ENCODE peak calls at places on chromosome 14, in nine cellular contexts. One of them, this sample, is unnamed.

GRCh38 chr14:52602131-52602530 is 49.5 kb downstream of the GPR137C start:
- DNase-seq in testis: no peak
- DNase-seq in upper lobe of right lung: no peak
- DNase-seq in lower lobe of right lung: no peak
- DNase-seq in OCI-LY7: no peak
- DNase-seq in SJCRH30: no peak
- DNase-seq in A549: no peak
- DNase-seq in effector memory CD4-positive, alpha-beta T cell: no peak
- DNase-seq in tibial nerve: no peak
- DNase-seq in this sample: no peak

GRCh38 chr14:64292197-64292596 is 2.0 kb downstream of the ESR2 start:
- DNase-seq in upper lobe of right lung: no peak
- DNase-seq in effector memory CD4-positive, alpha-beta T cell: no peak
- DNase-seq in testis: no peak
- DNase-seq in lower lobe of right lung: no peak
- DNase-seq in SJCRH30: no peak
- DNase-seq in A549: no peak
- DNase-seq in OCI-LY7: no peak
- DNase-seq in tibial nerve: no peak
- DNase-seq in this sample: no peak

GRCh38 chr14:56243110-56243509 is 124.9 kb downstream of the PELI2 start:
- DNase-seq in lower lobe of right lung: no peak
- DNase-seq in OCI-LY7: no peak
- DNase-seq in A549: no peak
- DNase-seq in testis: no peak
- DNase-seq in effector memory CD4-positive, alpha-beta T cell: no peak
- DNase-seq in tibial nerve: no peak
- DNase-seq in upper lobe of right lung: no peak
- DNase-seq in SJCRH30: no peak
- DNase-seq in this sample: no peak

GRCh38 chr14:89265229-89265628 is 151.8 kb downstream of the FOXN3 start:
- DNase-seq in OCI-LY7: no peak
- DNase-seq in lower lobe of right lung: no peak
- DNase-seq in SJCRH30: no peak
- DNase-seq in upper lobe of right lung: no peak
- DNase-seq in tibial nerve: no peak
- DNase-seq in effector memory CD4-positive, alpha-beta T cell: no peak
- DNase-seq in testis: no peak
- DNase-seq in A549: no peak
- DNase-seq in this sample: no peak

GRCh38 chr14:102215522-102216250 is 76.0 kb downstream of the WDR20 start:
- DNase-seq in tibial nerve: no peak
- DNase-seq in OCI-LY7: no peak
- DNase-seq in lower lobe of right lung: no peak
- DNase-seq in A549: no peak
- DNase-seq in upper lobe of right lung: no peak
- DNase-seq in SJCRH30: no peak
- DNase-seq in effector memory CD4-positive, alpha-beta T cell: no peak
- DNase-seq in testis: peak; percentile 37
- DNase-seq in this sample: no peak

GRCh38 chr14:63727231-63727735 is 582 bp downstream of the SGPP1 start:
- DNase-seq in lower lobe of right lung: peak; percentile 64
- DNase-seq in testis: peak; percentile 67
- DNase-seq in A549: peak; percentile 15
- DNase-seq in OCI-LY7: peak; percentile 47
- DNase-seq in effector memory CD4-positive, alpha-beta T cell: peak; percentile 2
- DNase-seq in tibial nerve: no peak
- DNase-seq in SJCRH30: peak; percentile 48
- DNase-seq in upper lobe of right lung: peak; percentile 77
- DNase-seq in this sample: no peak

GRCh38 chr14:30553311-30553989 is 5.5 kb upstream of the G2E3 start:
- DNase-seq in lower lobe of right lung: no peak
- DNase-seq in upper lobe of right lung: no peak
- DNase-seq in testis: no peak
- DNase-seq in OCI-LY7: no peak
- DNase-seq in SJCRH30: no peak
- DNase-seq in effector memory CD4-positive, alpha-beta T cell: no peak
- DNase-seq in A549: no peak
- DNase-seq in tibial nerve: no peak
- DNase-seq in this sample: no peak

GRCh38 chr14:42299692-42300091 is 693.0 kb downstream of the LRFN5 start:
- DNase-seq in testis: no peak
- DNase-seq in lower lobe of right lung: no peak
- DNase-seq in tibial nerve: no peak
- DNase-seq in effector memory CD4-positive, alpha-beta T cell: no peak
- DNase-seq in OCI-LY7: peak; percentile 94
- DNase-seq in upper lobe of right lung: no peak
- DNase-seq in SJCRH30: no peak
- DNase-seq in A549: no peak
- DNase-seq in this sample: no peak

GRCh38 chr14:77638738-77639137 is 22.3 kb upstream of the SPTLC2 start:
- DNase-seq in testis: no peak
- DNase-seq in effector memory CD4-positive, alpha-beta T cell: no peak
- DNase-seq in SJCRH30: no peak
- DNase-seq in upper lobe of right lung: no peak
- DNase-seq in tibial nerve: no peak
- DNase-seq in A549: no peak
- DNase-seq in lower lobe of right lung: no peak
- DNase-seq in OCI-LY7: no peak
- DNase-seq in this sample: no peak

GRCh38 chr14:52348796-52349195 is 34.7 kb downstream of the PTGER2 start:
- DNase-seq in upper lobe of right lung: no peak
- DNase-seq in testis: no peak
- DNase-seq in A549: no peak
- DNase-seq in OCI-LY7: no peak
- DNase-seq in tibial nerve: no peak
- DNase-seq in effector memory CD4-positive, alpha-beta T cell: no peak
- DNase-seq in SJCRH30: no peak
- DNase-seq in lower lobe of right lung: no peak
- DNase-seq in this sample: no peak

DNA sequence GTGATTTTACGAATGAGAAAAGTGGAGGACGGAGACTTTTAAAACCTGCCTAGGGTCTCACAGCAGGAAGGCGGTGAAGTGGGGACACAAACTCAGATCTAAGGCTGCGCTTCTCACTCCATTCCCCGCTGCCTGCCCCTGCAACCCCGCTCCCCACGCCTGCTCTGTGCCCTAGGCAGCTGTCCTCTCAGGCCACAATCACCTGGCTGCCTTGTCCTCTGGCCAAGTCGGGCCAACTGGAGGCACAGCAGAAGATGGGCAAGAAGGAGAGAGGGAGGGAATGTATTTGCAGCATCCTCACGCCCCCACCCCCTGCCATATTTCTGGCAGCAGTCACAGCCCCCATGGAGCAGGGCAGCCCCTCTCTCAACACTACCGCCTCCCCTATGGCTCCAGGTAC is 94.9 kb downstream of the CHGA start:
- DNase-seq in SJCRH30: no peak
- DNase-seq in upper lobe of right lung: no peak
- DNase-seq in OCI-LY7: no peak
- DNase-seq in tibial nerve: no peak
- DNase-seq in lower lobe of right lung: no peak
- DNase-seq in A549: no peak
- DNase-seq in effector memory CD4-positive, alpha-beta T cell: no peak
- DNase-seq in testis: no peak
- DNase-seq in this sample: no peak
- H3K27ac ChIP-seq in SJCRH30: no peak overlapping the region
- H3K27ac ChIP-seq in upper lobe of right lung: no peak overlapping the region
- H3K27ac ChIP-seq in OCI-LY7: no peak overlapping the region
- H3K27ac ChIP-seq in tibial nerve: peak overlapping the region; percentile 92
- H3K27ac ChIP-seq in lower lobe of right lung: no peak overlapping the region
- H3K27ac ChIP-seq in A549: no peak overlapping the region
- H3K27ac ChIP-seq in effector memory CD4-positive, alpha-beta T cell: no peak overlapping the region
- H3K27ac ChIP-seq in testis: no peak overlapping the region
- H3K27ac ChIP-seq in this sample: no peak overlapping the region

GRCh38 chr14:104307246-104307626 is 168.8 kb downstream of the KIF26A start:
- DNase-seq in effector memory CD4-positive, alpha-beta T cell: no peak
- DNase-seq in tibial nerve: no peak
- DNase-seq in lower lobe of right lung: no peak
- DNase-seq in OCI-LY7: no peak
- DNase-seq in A549: no peak
- DNase-seq in SJCRH30: no peak
- DNase-seq in upper lobe of right lung: no peak
- DNase-seq in testis: no peak
- DNase-seq in this sample: no peak

GRCh38 chr14:104306450-104307040 is 168.2 kb downstream of the KIF26A start:
- DNase-seq in testis: no peak
- DNase-seq in OCI-LY7: no peak
- DNase-seq in upper lobe of right lung: no peak
- DNase-seq in effector memory CD4-positive, alpha-beta T cell: no peak
- DNase-seq in lower lobe of right lung: peak; percentile 39
- DNase-seq in tibial nerve: no peak
- DNase-seq in SJCRH30: no peak
- DNase-seq in A549: no peak
- DNase-seq in this sample: no peak

GRCh38 chr14:104305511-104306449 is 167.4 kb downstream of the KIF26A start:
- DNase-seq in SJCRH30: no peak
- DNase-seq in testis: no peak
- DNase-seq in upper lobe of right lung: no peak
- DNase-seq in effector memory CD4-positive, alpha-beta T cell: no peak
- DNase-seq in lower lobe of right lung: no peak
- DNase-seq in A549: no peak
- DNase-seq in OCI-LY7: no peak
- DNase-seq in tibial nerve: no peak
- DNase-seq in this sample: no peak

GRCh38 chr14:104309657-104310369 is 171.4 kb downstream of the KIF26A start:
- DNase-seq in A549: no peak
- DNase-seq in effector memory CD4-positive, alpha-beta T cell: no peak
- DNase-seq in OCI-LY7: no peak
- DNase-seq in upper lobe of right lung: no peak
- DNase-seq in SJCRH30: no peak
- DNase-seq in lower lobe of right lung: no peak
- DNase-seq in testis: no peak
- DNase-seq in tibial nerve: no peak
- DNase-seq in this sample: no peak

GRCh38 chr14:104307627-104308401 is 169.4 kb downstream of the KIF26A start:
- DNase-seq in A549: no peak
- DNase-seq in tibial nerve: no peak
- DNase-seq in lower lobe of right lung: no peak
- DNase-seq in SJCRH30: no peak
- DNase-seq in effector memory CD4-positive, alpha-beta T cell: no peak
- DNase-seq in OCI-LY7: no peak
- DNase-seq in upper lobe of right lung: no peak
- DNase-seq in testis: no peak
- DNase-seq in this sample: no peak
- H3K9me3 ChIP-seq in A549: peaks cover 4% of the 10 kb centered on the region
- H3K9me3 ChIP-seq in tibial nerve: no peaks in the 10 kb centered on the region
- H3K9me3 ChIP-seq in lower lobe of right lung: no peaks in the 10 kb centered on the region
- H3K9me3 ChIP-seq in SJCRH30: no peaks in the 10 kb centered on the region
- H3K9me3 ChIP-seq in effector memory CD4-positive, alpha-beta T cell: no peaks in the 10 kb centered on the region
- H3K9me3 ChIP-seq in OCI-LY7: no peaks in the 10 kb centered on the region
- H3K9me3 ChIP-seq in upper lobe of right lung: no peaks in the 10 kb centered on the region
- H3K9me3 ChIP-seq in testis: no peaks in the 10 kb centered on the region
- H3K9me3 ChIP-seq in this sample: no peaks in the 10 kb centered on the region

GRCh38 chr14:99755068-99755405 is 38.2 kb upstream of the EML1 start:
- DNase-seq in OCI-LY7: no peak
- DNase-seq in A549: no peak
- DNase-seq in lower lobe of right lung: no peak
- DNase-seq in tibial nerve: no peak
- DNase-seq in upper lobe of right lung: peak; percentile 51
- DNase-seq in SJCRH30: no peak
- DNase-seq in effector memory CD4-positive, alpha-beta T cell: no peak
- DNase-seq in testis: peak; percentile 73
- DNase-seq in this sample: no peak

GRCh38 chr14:99754141-99755067 is 38.8 kb upstream of the EML1 start:
- DNase-seq in testis: no peak
- DNase-seq in SJCRH30: peak; percentile 81
- DNase-seq in lower lobe of right lung: peak; percentile 24
- DNase-seq in tibial nerve: no peak
- DNase-seq in OCI-LY7: no peak
- DNase-seq in A549: no peak
- DNase-seq in upper lobe of right lung: peak; percentile 52
- DNase-seq in effector memory CD4-positive, alpha-beta T cell: no peak
- DNase-seq in this sample: no peak

GRCh38 chr14:99752486-99753121 is 40.6 kb upstream of the EML1 start:
- DNase-seq in SJCRH30: no peak
- DNase-seq in A549: no peak
- DNase-seq in effector memory CD4-positive, alpha-beta T cell: no peak
- DNase-seq in OCI-LY7: no peak
- DNase-seq in lower lobe of right lung: peak; percentile 34
- DNase-seq in upper lobe of right lung: no peak
- DNase-seq in testis: no peak
- DNase-seq in tibial nerve: no peak
- DNase-seq in this sample: no peak

GRCh38 chr14:99751539-99752485 is 41.4 kb upstream of the EML1 start:
- DNase-seq in effector memory CD4-positive, alpha-beta T cell: no peak
- DNase-seq in tibial nerve: no peak
- DNase-seq in OCI-LY7: no peak
- DNase-seq in testis: no peak
- DNase-seq in A549: no peak
- DNase-seq in SJCRH30: no peak
- DNase-seq in upper lobe of right lung: no peak
- DNase-seq in lower lobe of right lung: peak; percentile 44
- DNase-seq in this sample: no peak

DNA sequence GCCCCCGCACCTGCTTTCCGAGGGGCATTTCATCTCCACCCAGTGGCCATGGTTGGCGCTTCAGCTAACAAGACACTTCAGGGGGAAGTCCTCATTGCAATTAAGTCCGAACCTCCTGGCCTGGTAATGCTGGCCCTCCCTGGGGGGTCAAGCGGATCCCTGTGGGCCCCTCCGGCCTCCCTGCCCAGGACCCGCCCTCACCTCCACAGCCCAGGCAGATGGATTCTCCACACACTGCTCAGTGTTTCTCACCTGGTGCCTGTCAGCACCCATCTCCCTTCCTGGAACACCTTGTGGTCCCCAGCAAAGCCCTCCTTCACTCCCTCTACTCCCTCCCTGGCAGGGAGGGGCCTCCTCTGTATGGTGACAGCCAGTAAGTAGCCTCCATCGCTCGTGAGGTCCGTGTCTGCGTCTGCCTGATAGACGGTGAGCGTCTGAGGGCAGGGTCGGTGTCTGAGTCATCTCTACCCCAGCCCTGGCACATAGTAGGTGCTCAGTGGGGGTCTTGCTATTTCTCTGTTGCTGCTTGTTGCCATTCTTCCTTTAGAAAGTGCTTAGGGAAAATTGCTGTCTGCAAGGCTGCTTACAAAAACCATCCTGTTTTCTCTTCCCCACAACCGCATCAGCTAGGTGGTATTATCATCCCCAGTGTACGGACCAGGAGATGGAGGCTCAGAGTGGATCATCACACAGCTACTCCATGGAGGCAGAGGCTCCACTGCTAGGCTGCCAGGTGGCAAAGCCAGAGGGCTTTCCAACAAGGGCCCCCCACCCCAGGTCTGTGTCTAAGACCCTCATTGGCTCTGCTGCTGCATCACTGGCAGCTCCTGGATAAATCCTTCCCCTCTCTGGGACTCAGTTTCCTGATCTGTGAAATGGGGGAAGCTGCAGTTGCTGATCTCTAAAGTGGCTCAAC is 39.7 kb upstream of the EML1 start:
- DNase-seq in effector memory CD4-positive, alpha-beta T cell: no peak
- DNase-seq in OCI-LY7: no peak
- DNase-seq in lower lobe of right lung: peak; percentile 40
- DNase-seq in testis: no peak
- DNase-seq in SJCRH30: no peak
- DNase-seq in tibial nerve: no peak
- DNase-seq in upper lobe of right lung: no peak
- DNase-seq in A549: no peak
- DNase-seq in this sample: no peak
- H3K4me1 ChIP-seq in effector memory CD4-positive, alpha-beta T cell: no peaks in the 10 kb centered on the region
- H3K4me1 ChIP-seq in OCI-LY7: peaks cover 6% of the 10 kb centered on the region
- H3K4me1 ChIP-seq in lower lobe of right lung: peaks cover 69% of the 10 kb centered on the region
- H3K4me1 ChIP-seq in testis: peaks cover 24% of the 10 kb centered on the region
- H3K4me1 ChIP-seq in SJCRH30: peaks cover 45% of the 10 kb centered on the region
- H3K4me1 ChIP-seq in tibial nerve: peaks cover 40% of the 10 kb centered on the region
- H3K4me1 ChIP-seq in upper lobe of right lung: peaks cover 54% of the 10 kb centered on the region
- H3K4me1 ChIP-seq in A549: peaks cover 69% of the 10 kb centered on the region
- H3K4me1 ChIP-seq in this sample: no peaks in the 10 kb centered on the region

GRCh38 chr14:104030958-104031357 is 54.5 kb upstream of the ASPG start:
- DNase-seq in lower lobe of right lung: no peak
- DNase-seq in upper lobe of right lung: no peak
- DNase-seq in SJCRH30: no peak
- DNase-seq in testis: no peak
- DNase-seq in effector memory CD4-positive, alpha-beta T cell: no peak
- DNase-seq in A549: no peak
- DNase-seq in tibial nerve: no peak
- DNase-seq in OCI-LY7: no peak
- DNase-seq in this sample: no peak
- H3K27ac ChIP-seq in lower lobe of right lung: no peak overlapping the region
- H3K27ac ChIP-seq in upper lobe of right lung: no peak overlapping the region
- H3K27ac ChIP-seq in SJCRH30: no peak overlapping the region
- H3K27ac ChIP-seq in testis: no peak overlapping the region
- H3K27ac ChIP-seq in effector memory CD4-positive, alpha-beta T cell: no peak overlapping the region
- H3K27ac ChIP-seq in A549: no peak overlapping the region
- H3K27ac ChIP-seq in tibial nerve: no peak overlapping the region
- H3K27ac ChIP-seq in OCI-LY7: no peak overlapping the region
- H3K27ac ChIP-seq in this sample: no peak overlapping the region